ENCODE peak calls at places on chromosomes 12 and 14, in five cellular contexts. Z is Ammon's horn; D is mucosa of descending colon; T is brain pericyte; S is stimulated activated effector memory CD8-positive, alpha-beta T cell treated with anti-CD3 and anti-CD28 coated beads, Interleukin-12 subunit alpha, Interleukin-12 subunit beta, amount 100 ng/mL, for 72 hours. Q is an unnamed sample.

GRCh38 chr12:82695531-82695930 is 8.8 kb downstream of the TMTC2 start:
- DNase-seq in D (no peak), S (no peak), Z (no peak), T (no peak), Q (no peak)

GRCh38 chr12:57765003-57765697 is 1.7 kb downstream of the CYP27B1 start:
- DNase-seq in D (peak), Z (no peak), T (no peak), S (peak), Q (peak)

GRCh38 chr12:4829793-4830162 is 79.9 kb upstream of the KCNA1 start:
- DNase-seq in T (no peak), D (no peak), Z (no peak), S (no peak), Q (no peak)

GRCh38 chr14:101242442-101243385 is 318.6 kb upstream of the DIO3 start:
- DNase-seq in D (no peak), T (no peak), S (no peak), Z (no peak), Q (no peak)

GRCh38 chr14:73710737-73711136 is 3.4 kb downstream of the PNMA1 start:
- DNase-seq in T (no peak), S (no peak), Z (no peak), D (no peak), Q (no peak)

GRCh38 chr14:36556811-36557433 is 25.5 kb downstream of the NKX2-8 start:
- DNase-seq in T (no peak), S (no peak), Z (peak), D (no peak), Q (no peak)

GRCh38 chr12:39145175-39145999 is 240.0 kb upstream of the CPNE8 start:
- DNase-seq in Z (peak), T (no peak), S (peak), D (peak), Q (peak)

GRCh38 chr12:7096006-7096903 is 4.0 kb upstream of the C1R start:
- DNase-seq in D (no peak), T (no peak), S (no peak), Z (no peak), Q (no peak)

GRCh38 chr14:60304509-60304908 is 55.5 kb downstream of the PPM1A start:
- DNase-seq in T (no peak), S (no peak), Z (no peak), D (no peak), Q (no peak)

GRCh38 chr12:37546901-37547475 is 769.6 kb upstream of the ALG10B start:
- DNase-seq in T (no peak), Z (no peak), S (no peak), D (no peak), Q (no peak)

GRCh38 chr14:67335781-67336180 is 23.8 kb downstream of the ATP6V1D start:
- DNase-seq in T (no peak), D (no peak), Z (no peak), S (no peak), Q (no peak)

GRCh38 chr12:53048780-53049401 is 974 bp upstream of the TNS2 start:
- DNase-seq in Z (peak), S (no peak), D (peak), T (no peak), Q (no peak)

Q was measured in T-helper 2 cell treated with Interferon-gamma antibody and Interleukin-4, amounts not matched to agents 5 μg/mL and 100 μg/mL, for 36 hours.